ENCODE peak calls at places on chromosomes 11 and 22, in four cellular contexts. One of them, this sample, is unnamed.
A peak's percentile ranks its signal among the peaks of the same experiment; 100 is the strongest.

GRCh38 chr11:16862733-16863132 is 124.3 kb downstream of the C11orf58 start:
- DNase-seq in glutamatergic neuron: no peak
- DNase-seq in Calu3: no peak
- DNase-seq in BE2C: no peak
- DNase-seq in this sample: no peak

GRCh38 chr11:12090761-12091261 is 19.6 kb upstream of the MICAL2 start:
- DNase-seq in glutamatergic neuron: no peak
- DNase-seq in Calu3: peak; percentile 91
- DNase-seq in BE2C: no peak
- DNase-seq in this sample: no peak

GRCh38 chr22:24271406-24271760 is 752 bp downstream of the SPECC1L start:
- DNase-seq in glutamatergic neuron: no peak
- DNase-seq in Calu3: no peak
- DNase-seq in BE2C: no peak
- DNase-seq in this sample: no peak

GRCh38 chr11:121105063-121105480 is 4.0 kb downstream of the TECTA start:
- DNase-seq in glutamatergic neuron: no peak
- DNase-seq in Calu3: no peak
- DNase-seq in BE2C: no peak
- DNase-seq in this sample: no peak

GRCh38 chr11:34343153-34343552 is 14.7 kb downstream of the ABTB2 start:
- DNase-seq in glutamatergic neuron: no peak
- DNase-seq in Calu3: peak; percentile 50
- DNase-seq in BE2C: no peak
- DNase-seq in this sample: no peak

GRCh38 chr11:24963879-24964278 is 467.0 kb downstream of the LUZP2 start:
- DNase-seq in glutamatergic neuron: no peak
- DNase-seq in Calu3: no peak
- DNase-seq in BE2C: no peak
- DNase-seq in this sample: no peak

GRCh38 chr11:131392528-131393255 is 22.3 kb downstream of the NTM start:
- DNase-seq in glutamatergic neuron: no peak
- DNase-seq in Calu3: no peak
- DNase-seq in BE2C: no peak
- DNase-seq in this sample: no peak

GRCh38 chr22:20239063-20239950 is 28.8 kb downstream of the RTN4R start:
- DNase-seq in glutamatergic neuron: peak; percentile 68
- DNase-seq in Calu3: no peak
- DNase-seq in BE2C: peak; percentile 63
- DNase-seq in this sample: peak; percentile 62

GRCh38 chr11:72144807-72145565 is 9.5 kb downstream of the FOLR3 start:
- DNase-seq in glutamatergic neuron: no peak
- DNase-seq in Calu3: peak; percentile 51
- DNase-seq in BE2C: no peak
- DNase-seq in this sample: no peak

GRCh38 chr11:33957304-33957917 is 65.5 kb upstream of the LMO2 start:
- DNase-seq in glutamatergic neuron: no peak
- DNase-seq in Calu3: no peak
- DNase-seq in BE2C: no peak
- DNase-seq in this sample: no peak

GRCh38 chr11:82229346-82229745 is 504.3 kb downstream of the FAM181B start:
- DNase-seq in glutamatergic neuron: no peak
- DNase-seq in Calu3: no peak
- DNase-seq in BE2C: no peak
- DNase-seq in this sample: no peak

GRCh38 chr11:93192163-93192562 is 5.6 kb downstream of the SLC36A4 start:
- DNase-seq in glutamatergic neuron: peak; percentile 33
- DNase-seq in Calu3: no peak
- DNase-seq in BE2C: peak; percentile 65
- DNase-seq in this sample: no peak

GRCh38 chr22:42608481-42609361 is 6.0 kb downstream of the POLDIP3 start:
- DNase-seq in glutamatergic neuron: no peak
- DNase-seq in Calu3: no peak
- DNase-seq in BE2C: no peak
- DNase-seq in this sample: no peak

GRCh38 chr11:108498046-108498815 is at the start of gene POGLUT3:
- DNase-seq in glutamatergic neuron: peak; percentile 63
- DNase-seq in Calu3: peak; percentile 50
- DNase-seq in BE2C: peak; percentile 51
- DNase-seq in this sample: peak; percentile 85

GRCh38 chr11:96156379-96156722 is 186.6 kb downstream of the MAML2 start:
- DNase-seq in glutamatergic neuron: no peak
- DNase-seq in Calu3: no peak
- DNase-seq in BE2C: no peak
- DNase-seq in this sample: no peak

GRCh38 chr22:47839586-47840245 is 1077.3 kb downstream of the TBC1D22A start:
- DNase-seq in glutamatergic neuron: no peak
- DNase-seq in Calu3: no peak
- DNase-seq in BE2C: no peak
- DNase-seq in this sample: peak; percentile 28
- TF ChIP-seq CTCF in glutamatergic neuron: no peak
- TF ChIP-seq CTCF in Calu3: no peak
- TF ChIP-seq CTCF in BE2C: no peak
- TF ChIP-seq CTCF in this sample: no peak

GRCh38 chr11:61007971-61008896 is 36.8 kb downstream of the CD6 start:
- DNase-seq in glutamatergic neuron: peak; percentile 65
- DNase-seq in Calu3: no peak
- DNase-seq in BE2C: no peak
- DNase-seq in this sample: peak; percentile 73

GRCh38 chr11:61011239-61011870 is 39.9 kb downstream of the CD6 start:
- DNase-seq in glutamatergic neuron: no peak
- DNase-seq in Calu3: no peak
- DNase-seq in BE2C: no peak
- DNase-seq in this sample: no peak

GRCh38 chr11:61008971-61009370 is 37.5 kb downstream of the CD6 start:
- DNase-seq in glutamatergic neuron: no peak
- DNase-seq in Calu3: no peak
- DNase-seq in BE2C: no peak
- DNase-seq in this sample: no peak

GRCh38 chr11:61010466-61011238 is 39.2 kb downstream of the CD6 start:
- DNase-seq in glutamatergic neuron: no peak
- DNase-seq in Calu3: no peak
- DNase-seq in BE2C: no peak
- DNase-seq in this sample: no peak

DNA sequence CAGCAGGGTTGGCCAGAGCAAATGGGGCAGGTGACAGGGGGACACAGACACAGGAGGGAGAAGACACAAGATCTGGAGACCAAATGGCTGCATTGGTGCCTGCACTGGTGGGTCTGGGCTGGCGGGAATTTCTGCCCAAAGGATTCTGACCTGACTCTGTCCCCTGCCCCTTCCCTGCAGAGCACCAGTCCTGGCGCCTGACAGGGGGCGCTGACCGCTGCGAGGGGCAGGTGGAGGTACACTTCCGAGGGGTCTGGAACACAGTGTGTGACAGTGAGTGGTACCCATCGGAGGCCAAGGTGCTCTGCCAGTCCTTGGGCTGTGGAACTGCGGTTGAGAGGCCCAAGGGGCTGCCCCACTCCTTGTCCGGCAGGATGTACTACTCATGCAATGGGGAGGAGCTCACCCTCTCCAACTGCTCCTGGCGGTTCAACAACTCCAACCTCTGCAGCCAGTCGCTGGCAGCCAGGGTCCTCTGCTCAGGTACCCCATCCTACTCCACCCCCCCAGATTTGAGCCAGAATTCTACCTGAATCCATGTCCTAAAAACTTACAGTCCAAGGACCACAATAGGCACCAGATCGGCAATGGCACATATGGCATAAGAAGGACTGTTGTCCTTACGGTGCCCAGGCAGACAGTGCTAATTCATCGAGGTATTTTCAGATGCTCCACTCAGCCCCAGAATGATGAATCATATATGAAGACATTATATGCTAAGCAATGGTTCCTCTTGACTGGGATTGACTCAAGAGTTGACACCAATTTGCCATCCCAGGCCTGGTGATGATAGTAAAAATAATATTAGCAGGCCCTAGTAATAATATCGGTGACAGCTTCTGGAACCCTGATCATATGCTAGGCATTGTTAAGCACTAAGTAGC is 38.2 kb downstream of the CD6 start:
- DNase-seq in glutamatergic neuron: no peak
- DNase-seq in Calu3: no peak
- DNase-seq in BE2C: no peak
- DNase-seq in this sample: no peak
- TF ChIP-seq CTCF in glutamatergic neuron: no peak
- TF ChIP-seq CTCF in Calu3: no peak
- TF ChIP-seq CTCF in BE2C: no peak
- TF ChIP-seq CTCF in this sample: no peak

DNA sequence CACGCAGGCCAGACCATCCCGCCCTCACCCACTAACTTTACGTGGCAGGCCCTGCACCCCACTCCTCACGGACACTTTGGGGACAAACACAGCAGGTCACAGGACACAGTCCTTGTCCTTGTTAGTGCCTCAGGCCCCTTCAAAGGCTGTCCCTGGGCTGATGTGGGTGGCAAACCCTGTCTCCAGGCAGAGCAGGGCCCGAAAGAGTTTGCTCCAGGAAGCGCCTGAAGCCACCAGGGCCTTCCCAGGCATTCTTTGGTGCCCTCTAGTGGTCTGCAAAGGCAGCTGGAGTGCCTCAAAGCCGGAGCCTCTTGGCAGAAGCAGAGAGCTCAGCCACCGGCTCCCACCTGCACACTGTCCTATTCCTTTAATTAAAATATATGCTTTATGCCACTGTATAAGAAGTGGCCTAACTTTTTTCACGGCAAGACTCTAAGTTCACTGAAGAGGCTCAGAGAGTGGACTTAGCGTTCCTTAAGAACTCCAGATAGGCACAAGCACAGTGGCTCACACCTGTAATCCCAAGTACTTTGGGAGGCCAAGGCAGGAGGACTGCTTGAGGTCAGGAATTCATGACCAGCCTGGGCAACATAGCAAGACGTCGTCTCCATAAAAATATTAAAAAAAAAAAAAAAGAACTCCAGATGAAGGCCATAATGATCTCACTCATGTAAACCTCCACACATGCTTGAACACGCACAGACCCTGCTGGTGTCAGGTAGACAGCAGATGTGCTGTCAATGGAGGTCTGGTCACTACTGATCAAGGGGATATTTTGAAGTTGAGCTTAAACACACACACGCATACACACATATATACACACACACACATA is 11.1 kb downstream of the TXN2 start:
- DNase-seq in glutamatergic neuron: peak; percentile 83
- DNase-seq in Calu3: peak; percentile 85
- DNase-seq in BE2C: peak; percentile 83
- DNase-seq in this sample: peak; percentile 80
- TF ChIP-seq CTCF in glutamatergic neuron: peak; percentile 87
- TF ChIP-seq CTCF in Calu3: peak; percentile 91
- TF ChIP-seq CTCF in BE2C: peak; percentile 98
- TF ChIP-seq CTCF in this sample: peak; percentile 96

GRCh38 chr22:50545522-50546325 is at the start of gene KLHDC7B:
- DNase-seq in glutamatergic neuron: no peak
- DNase-seq in Calu3: no peak
- DNase-seq in BE2C: no peak
- DNase-seq in this sample: no peak
- TF ChIP-seq CTCF in glutamatergic neuron: no peak
- TF ChIP-seq CTCF in Calu3: no peak
- TF ChIP-seq CTCF in BE2C: peak; percentile 8
- TF ChIP-seq CTCF in this sample: no peak

GRCh38 chr22:49628351-49629023 is 199.2 kb downstream of the BRD1 start:
- DNase-seq in glutamatergic neuron: no peak
- DNase-seq in Calu3: no peak
- DNase-seq in BE2C: no peak
- DNase-seq in this sample: peak; percentile 73
- TF ChIP-seq CTCF in glutamatergic neuron: no peak
- TF ChIP-seq CTCF in Calu3: no peak
- TF ChIP-seq CTCF in BE2C: no peak
- TF ChIP-seq CTCF in this sample: no peak

DNA sequence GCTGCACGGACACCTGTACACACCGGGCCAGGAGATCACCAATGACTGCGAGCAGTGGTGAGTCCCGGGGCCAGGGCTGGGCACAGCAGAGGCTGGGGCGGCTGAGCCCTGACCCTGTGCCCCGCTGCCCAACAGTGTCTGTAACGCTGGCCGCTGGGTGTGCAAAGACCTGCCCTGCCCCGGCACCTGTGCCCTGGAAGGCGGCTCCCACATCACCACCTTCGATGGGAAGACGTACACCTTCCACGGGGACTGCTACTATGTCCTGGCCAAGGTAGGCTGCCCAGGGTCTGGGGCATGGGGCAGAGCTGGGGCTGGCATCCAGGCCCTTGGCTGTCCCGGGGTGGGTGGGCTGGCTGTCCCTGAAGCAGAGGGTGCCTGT is 7.7 kb downstream of the MUC2 start:
- DNase-seq in glutamatergic neuron: peak; percentile 13
- DNase-seq in Calu3: no peak
- DNase-seq in BE2C: no peak
- DNase-seq in this sample: no peak
- TF ChIP-seq CTCF in glutamatergic neuron: no peak
- TF ChIP-seq CTCF in Calu3: no peak
- TF ChIP-seq CTCF in BE2C: no peak
- TF ChIP-seq CTCF in this sample: no peak

DNA sequence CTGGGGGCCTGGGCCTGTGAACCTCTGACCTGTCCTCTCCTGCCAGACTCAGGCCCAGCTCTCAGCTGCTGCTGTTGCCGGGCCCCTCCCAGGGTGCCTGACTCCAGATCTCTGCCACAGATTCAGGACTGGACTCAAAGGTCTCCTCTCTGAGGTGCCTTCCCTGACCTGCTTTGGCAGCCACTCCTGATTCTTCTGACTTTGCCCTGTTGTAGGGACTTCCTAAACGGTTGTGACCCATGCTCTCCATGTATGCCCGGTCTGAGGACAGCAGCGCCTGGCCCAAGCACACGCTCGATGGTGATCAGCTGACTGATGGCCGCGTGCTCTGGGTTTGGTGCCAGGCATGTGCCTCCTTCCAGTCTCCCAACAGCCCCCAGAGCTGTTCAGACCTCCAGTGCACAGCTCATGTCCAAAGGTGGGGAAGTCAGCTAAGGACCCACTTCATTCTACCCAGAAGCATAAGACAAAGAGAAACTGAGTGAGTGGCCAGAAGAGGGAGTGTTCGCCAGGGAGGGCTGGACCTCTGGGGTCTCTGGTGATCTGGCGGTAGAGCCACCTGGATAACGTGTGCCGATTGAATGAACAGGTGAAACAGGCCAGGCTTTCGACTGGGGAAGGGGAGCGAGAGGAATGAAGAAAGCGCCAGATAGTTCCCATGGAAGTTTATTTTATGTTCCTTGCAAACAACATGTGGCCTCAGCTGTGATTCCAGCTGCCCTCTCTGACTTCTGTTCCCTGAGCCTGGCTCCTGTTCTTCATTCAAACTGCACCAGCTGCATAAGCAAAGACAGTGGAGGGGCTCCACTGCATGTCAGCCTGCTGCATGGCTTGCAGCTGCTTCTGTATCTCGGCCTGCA is 8.1 kb upstream of the TOP3B start:
- DNase-seq in glutamatergic neuron: no peak
- DNase-seq in Calu3: no peak
- DNase-seq in BE2C: no peak
- DNase-seq in this sample: no peak
- TF ChIP-seq CTCF in glutamatergic neuron: no peak
- TF ChIP-seq CTCF in Calu3: no peak
- TF ChIP-seq CTCF in BE2C: no peak
- TF ChIP-seq CTCF in this sample: no peak

This sample was measured in nephron progenitor cell.